ENCODE peak calls at places on chromosomes 2 and 18, in six cellular contexts. U is vagina, F is upper lobe of left lung, J is body of pancreas, X is ovary, N is HCT116. G is an unnamed sample. For H3K4me1, the result is how much of the 10 kb centered on the place peaks cover.

GRCh38 chr2:33145459-33145858 is 198.7 kb downstream of the LTBP1 start:
- DNase-seq in X (no peak), F (no peak), U (no peak), J (no peak), N (no peak), G (no peak)

GRCh38 chr18:61749031-61749430 is 143.8 kb downstream of the RNF152 start:
- DNase-seq in X (no peak), J (no peak), F (no peak), U (no peak), N (no peak), G (no peak)

GRCh38 chr18:51339866-51340265 is 142.4 kb upstream of the MEX3C start:
- DNase-seq in U (no peak), X (no peak), J (no peak), N (no peak), F (no peak), G (no peak)

GRCh38 chr2:107597507-107597906 is 229.2 kb upstream of the RGPD4 start:
- DNase-seq in F (no peak), X (no peak), J (no peak), N (no peak), U (no peak), G (no peak)

GRCh38 chr2:184554736-184555135 is 43.6 kb upstream of the ZNF804A start:
- DNase-seq in U (no peak), F (no peak), N (no peak), J (no peak), X (no peak), G (no peak)

GRCh38 chr2:64972856-64973255 is 16.3 kb upstream of the SLC1A4 start:
- DNase-seq in U (no peak), J (no peak), X (no peak), F (no peak), N (no peak), G (no peak)

GRCh38 chr18:75173125-75173432 is 35.9 kb downstream of the PTGR3 start:
- DNase-seq in N (no peak), X (no peak), F (no peak), J (no peak), U (no peak), G (no peak)

GRCh38 chr18:58578835-58579560 is 49.9 kb downstream of the ALPK2 start:
- DNase-seq in X (no peak), J (no peak), N (no peak), U (peak), F (no peak), G (no peak)

GRCh38 chr2:176733698-176734430 is 464.6 kb downstream of the MTX2 start:
- DNase-seq in J (no peak), N (no peak), F (no peak), X (no peak), U (no peak), G (no peak)

GRCh38 chr2:44291281-44292248 is 16.3 kb downstream of the SLC3A1 start:
- DNase-seq in N (peak), U (no peak), F (peak), X (no peak), J (peak), G (peak)

GRCh38 chr18:23609390-23610008 is 23.2 kb upstream of the NPC1 start:
- DNase-seq in F (no peak), U (no peak), J (no peak), N (no peak), X (no peak), G (no peak)

GRCh38 chr18:79405019-79405780 is 9.5 kb downstream of the NFATC1 start:
- DNase-seq in J (no peak), F (no peak), X (no peak), U (no peak), N (no peak), G (no peak)

GRCh38 chr2:58240595-58240937 is 559 bp downstream of the FANCL start:
- DNase-seq in J (no peak), U (no peak), X (no peak), N (peak), F (no peak), G (no peak)

GRCh38 chr2:235011607-235011928 is 59.8 kb downstream of the SH3BP4 start:
- DNase-seq in J (no peak), N (no peak), X (no peak), F (no peak), U (no peak), G (no peak)

GRCh38 chr2:222447144-222447543 is 22.8 kb downstream of the SGPP2 start:
- DNase-seq in J (no peak), F (no peak), N (no peak), X (no peak), U (no peak), G (no peak)

GRCh38 chr2:129212337-129212958 is 767.0 kb upstream of the RAB6C start:
- DNase-seq in J (no peak), F (no peak), N (no peak), X (no peak), U (no peak), G (no peak)

GRCh38 chr2:95275601-95276243 is 1.5 kb downstream of the PROM2 start:
- DNase-seq in J (peak), X (no peak), F (no peak), U (no peak), N (no peak), G (peak)

GRCh38 chr2:142819411-142819810 is 58.1 kb upstream of the KYNU start:
- DNase-seq in N (no peak), J (no peak), F (no peak), U (no peak), X (no peak), G (no peak)

GRCh38 chr2:151437630-151438029 is 27.9 kb downstream of the RIF1 start:
- DNase-seq in U (no peak), N (peak), J (no peak), F (no peak), X (no peak), G (no peak)

GRCh38 chr2:122523143-122523542 is 767.7 kb downstream of the TSN start:
- DNase-seq in F (no peak), N (no peak), J (no peak), U (no peak), X (no peak), G (no peak)

GRCh38 chr2:239291505-239292350 is 109.1 kb downstream of the HDAC4 start:
- DNase-seq in N (no peak), U (no peak), X (no peak), F (no peak), J (no peak), G (no peak)
- H3K4me1 ChIP-seq in N (under half), U (half or more), X (under half), F (under half), J (under half), G (half or more)

GRCh38 chr2:43212216-43212828 is 14.1 kb downstream of the ZFP36L2 start:
- DNase-seq in N (no peak), U (no peak), X (no peak), J (no peak), F (no peak), G (no peak)

GRCh38 chr2:43214253-43214652 is 12.2 kb downstream of the ZFP36L2 start:
- DNase-seq in N (no peak), J (no peak), X (no peak), U (no peak), F (no peak), G (no peak)

GRCh38 chr2:43210467-43211303 is 15.7 kb downstream of the ZFP36L2 start:
- DNase-seq in U (no peak), J (no peak), F (peak), N (no peak), X (peak), G (peak)

GRCh38 chr2:43215673-43216255 is 10.6 kb downstream of the ZFP36L2 start:
- DNase-seq in U (no peak), F (no peak), J (no peak), N (no peak), X (no peak), G (no peak)

DNA sequence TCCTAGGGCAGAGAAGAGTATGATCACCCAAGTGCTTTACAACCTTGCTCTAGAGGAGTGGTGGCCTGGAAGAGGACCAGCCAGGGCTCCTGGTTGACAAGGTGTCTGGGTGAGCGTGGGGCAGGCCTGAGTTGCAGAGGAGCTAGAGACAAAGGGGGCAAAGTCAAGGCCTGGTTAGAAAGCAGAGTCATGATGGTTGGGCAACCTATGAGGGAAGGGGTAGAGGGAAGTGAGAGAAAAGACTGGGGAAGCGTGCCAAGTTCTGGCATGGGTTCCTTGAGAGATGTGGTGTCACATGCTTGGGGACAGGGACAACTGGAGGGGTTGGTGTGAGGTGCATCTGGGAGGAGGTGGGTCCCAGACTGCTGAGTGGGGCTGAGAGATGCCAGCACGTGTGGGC is 13.5 kb downstream of the ZFP36L2 start:
- DNase-seq in U (no peak), N (no peak), J (peak), X (no peak), F (peak), G (peak)
- H3K27ac ChIP-seq in U (no peak), N (no peak), J (no peak), X (no peak), F (peak), G (no peak)

DNA sequence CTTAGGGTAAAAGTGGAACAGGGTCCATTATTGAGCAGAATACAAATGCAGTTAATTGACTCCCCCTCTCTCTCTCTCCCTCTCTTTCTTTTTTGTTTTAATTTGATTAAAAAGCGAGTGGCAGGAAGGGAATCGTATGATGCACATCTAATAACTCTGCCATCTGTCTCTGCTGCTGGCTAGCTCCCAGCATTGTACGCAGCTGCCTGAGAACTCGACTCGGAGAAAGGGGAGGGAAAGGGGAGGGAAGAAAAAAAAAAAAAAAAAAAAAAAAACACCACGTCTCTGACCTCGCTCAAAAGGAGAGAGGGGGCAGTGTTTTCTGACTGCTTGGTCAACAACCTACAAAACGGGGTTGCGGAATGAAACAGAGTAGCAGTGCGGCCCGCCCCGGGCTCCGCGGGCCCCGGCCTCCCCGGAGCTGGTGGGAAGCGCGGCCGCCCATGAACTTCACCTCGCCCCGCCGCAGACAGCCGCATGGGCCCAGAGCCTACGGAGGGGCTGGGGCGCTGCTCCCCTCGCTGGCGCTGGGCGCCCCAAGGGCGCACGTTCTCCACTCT is 265.7 kb downstream of the TCF4 start:
- DNase-seq in J (peak), F (peak), N (no peak), U (no peak), X (peak), G (peak)
- TF ChIP-seq POLR2A in J (peak), F (no peak), N (no peak), U (no peak), X (peak), G (no peak)

GRCh38 chr2:20523053-20523452 is 76.2 kb downstream of the RHOB start:
- DNase-seq in X (no peak), N (no peak), F (no peak), J (no peak), U (no peak), G (no peak)
- H3K4me1 ChIP-seq in X (under half), N (under half), F (under half), J (under half), U (under half), G (under half)

DNA sequence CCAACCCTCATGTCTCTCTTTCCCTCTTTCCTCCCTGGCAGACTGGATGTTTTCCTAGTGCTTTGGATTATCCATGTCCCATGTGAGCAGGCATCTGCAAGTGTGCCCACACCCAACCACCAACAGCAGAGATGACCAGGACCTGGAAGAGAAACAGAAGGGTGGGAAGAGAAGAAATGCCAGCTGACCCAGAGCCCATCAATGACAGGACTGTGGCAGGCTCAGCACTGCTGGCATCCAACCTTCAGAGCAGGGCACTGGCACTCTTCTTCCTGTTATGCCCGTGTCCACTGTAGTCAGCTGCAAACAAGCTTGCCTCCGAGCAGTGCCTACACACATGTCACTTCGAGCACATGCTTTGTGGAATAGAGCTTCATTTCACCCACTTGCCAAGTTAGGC is 121.1 kb downstream of the TANC1 start:
- DNase-seq in N (no peak), U (no peak), J (no peak), X (no peak), F (no peak), G (no peak)
- H3K27ac ChIP-seq in N (no peak), U (peak), J (no peak), X (no peak), F (peak), G (peak)

GRCh38 chr2:86143307-86143706 is 37.3 kb downstream of the PTCD3 start:
- DNase-seq in X (no peak), U (no peak), N (no peak), J (no peak), F (no peak), G (no peak)

GRCh38 chr2:86139981-86140380 is 33.9 kb downstream of the PTCD3 start:
- DNase-seq in U (no peak), X (no peak), N (no peak), F (no peak), J (no peak), G (no peak)

GRCh38 chr2:86140969-86141392 is 34.9 kb downstream of the PTCD3 start:
- DNase-seq in N (no peak), X (no peak), F (no peak), J (no peak), U (no peak), G (no peak)

GRCh38 chr2:86143926-86144685 is 38.1 kb downstream of the PTCD3 start:
- DNase-seq in X (no peak), F (no peak), J (no peak), N (no peak), U (no peak), G (no peak)

GRCh38 chr2:86142737-86143257 is 36.8 kb downstream of the PTCD3 start:
- DNase-seq in J (no peak), F (no peak), U (no peak), X (no peak), N (no peak), G (no peak)
- TF ChIP-seq POLR2A in J (no peak), F (no peak), U (no peak), X (no peak), N (no peak), G (no peak)

G was measured in stomach.